ENCODE peak calls at places on chromosomes 2 and 18, in ten cellular contexts. F is esophagus squamous epithelium; E is left lung; X is endothelial cell of umbilical vein; W is fibroblast of lung; Y is IMR-90; S is SJSA1; P is PC-9; J is CD8-positive, alpha-beta memory T cell; L is body of pancreas. A is an unnamed sample. For H3K36me3, the result is how much of the 10 kb centered on the place peaks cover.

GRCh38 chr2:29518988-29519925 is 402.1 kb downstream of the ALK start:
- DNase-seq in F (no peak), P (no peak), Y (peak), J (no peak), L (peak), E (no peak), X (no peak), S (no peak), W (peak), A (peak)

GRCh38 chr18:45962866-45963265 is 4.3 kb downstream of the EPG5 start:
- DNase-seq in J (no peak), F (no peak), W (peak), X (no peak), P (no peak), S (peak), L (no peak), Y (peak), E (no peak), A (no peak)

GRCh38 chr18:28114472-28114871 is 62.5 kb downstream of the CDH2 start:
- DNase-seq in X (peak), J (no peak), E (no peak), S (peak), L (no peak), P (no peak), F (no peak), W (peak), Y (peak), A (no peak)

GRCh38 chr2:166106431-166107015 is 21.3 kb downstream of the SCN1A start:
- DNase-seq in P (no peak), J (no peak), E (no peak), L (no peak), F (no peak), X (peak), S (no peak), Y (peak), W (no peak), A (no peak)

GRCh38 chr2:3022841-3023372 is 354.7 kb downstream of the EIPR1 start:
- DNase-seq in W (no peak), F (no peak), P (no peak), L (no peak), Y (no peak), E (no peak), J (no peak), S (no peak), X (no peak), A (no peak)

GRCh38 chr2:54540194-54540593 is 84.1 kb downstream of the SPTBN1 start:
- DNase-seq in S (no peak), X (no peak), J (no peak), F (no peak), P (no peak), W (no peak), Y (peak), L (no peak), E (no peak), A (no peak)

GRCh38 chr18:69400976-69401474 is 337 bp downstream of the DOK6 start:
- DNase-seq in Y (peak), F (no peak), S (no peak), W (peak), J (no peak), P (no peak), L (peak), E (peak), X (peak), A (peak)

GRCh38 chr18:35610089-35610488 is 28.5 kb downstream of the GALNT1 start:
- DNase-seq in Y (no peak), S (no peak), P (no peak), W (no peak), X (no peak), F (no peak), J (no peak), E (no peak), L (no peak), A (no peak)

GRCh38 chr2:113720167-113720566 is 36.3 kb downstream of the SLC35F5 start:
- DNase-seq in J (no peak), W (peak), E (no peak), F (no peak), L (no peak), S (no peak), Y (peak), P (no peak), X (peak), A (no peak)

GRCh38 chr2:108407864-108408729 is 30.3 kb downstream of the SULT1C4 start:
- DNase-seq in S (peak), Y (peak), P (no peak), J (no peak), E (no peak), F (no peak), W (no peak), L (no peak), X (no peak), A (no peak)

GRCh38 chr2:135840601-135841000 is 3.6 kb upstream of the LCT start:
- DNase-seq in S (peak), Y (no peak), J (no peak), X (peak), W (no peak), P (no peak), E (no peak), L (no peak), F (no peak), A (no peak)

GRCh38 chr2:26757873-26758789 is 6.0 kb upstream of the SLC35F6 start:
- DNase-seq in L (peak), F (no peak), E (no peak), W (peak), X (peak), P (peak), J (no peak), Y (peak), S (peak), A (peak)

GRCh38 chr2:116891191-116891590 is 923.3 kb upstream of the DDX18 start:
- DNase-seq in Y (no peak), J (no peak), P (no peak), E (no peak), W (no peak), L (no peak), X (no peak), F (no peak), S (no peak), A (no peak)

GRCh38 chr18:13539050-13539449 is 187.3 kb downstream of the FAM210A start:
- DNase-seq in J (no peak), L (no peak), E (no peak), F (no peak), S (no peak), W (no peak), Y (no peak), P (no peak), X (no peak), A (no peak)

GRCh38 chr2:10948606-10949230 is 37.0 kb downstream of the KCNF1 start:
- DNase-seq in W (no peak), P (no peak), S (no peak), E (no peak), J (no peak), X (no peak), F (no peak), L (no peak), Y (no peak), A (no peak)

GRCh38 chr2:128423788-128424165 is 105.1 kb upstream of the HS6ST1 start:
- DNase-seq in W (no peak), X (no peak), E (no peak), P (no peak), J (no peak), F (no peak), Y (no peak), L (peak), S (no peak), A (no peak)

GRCh38 chr2:30584116-30584515 is 137.1 kb downstream of the LCLAT1 start:
- DNase-seq in F (no peak), E (no peak), W (no peak), J (no peak), X (no peak), L (no peak), S (no peak), P (no peak), Y (no peak), A (no peak)

GRCh38 chr2:132669854-132670103 is 226 bp downstream of the LYPD1 start:
- DNase-seq in S (no peak), F (no peak), X (no peak), W (no peak), Y (no peak), P (peak), J (no peak), E (no peak), L (peak), A (no peak)

GRCh38 chr2:26184555-26185303 is 11.8 kb downstream of the GAREM2 start:
- DNase-seq in Y (peak), S (no peak), F (no peak), P (peak), J (peak), L (peak), X (peak), E (peak), W (no peak), A (no peak)

GRCh38 chr2:113324684-113325160 is 46.0 kb upstream of the PAX8 start:
- DNase-seq in L (peak), W (peak), P (peak), E (peak), X (peak), J (no peak), F (no peak), S (peak), Y (peak), A (peak)

GRCh38 chr2:25920326-25920725 is 42.0 kb upstream of the ASXL2 start:
- DNase-seq in P (no peak), J (no peak), L (no peak), F (no peak), X (no peak), Y (peak), E (no peak), W (no peak), S (peak), A (peak)

GRCh38 chr2:33406622-33407021 is 69.8 kb upstream of the RASGRP3 start:
- DNase-seq in L (no peak), F (no peak), S (no peak), E (no peak), W (peak), X (no peak), Y (no peak), J (no peak), P (no peak), A (no peak)

GRCh38 chr2:173359231-173359630 is 4.6 kb downstream of the CDCA7 start:
- DNase-seq in P (no peak), J (no peak), L (no peak), Y (peak), X (no peak), W (peak), F (no peak), E (no peak), S (no peak), A (peak)

DNA sequence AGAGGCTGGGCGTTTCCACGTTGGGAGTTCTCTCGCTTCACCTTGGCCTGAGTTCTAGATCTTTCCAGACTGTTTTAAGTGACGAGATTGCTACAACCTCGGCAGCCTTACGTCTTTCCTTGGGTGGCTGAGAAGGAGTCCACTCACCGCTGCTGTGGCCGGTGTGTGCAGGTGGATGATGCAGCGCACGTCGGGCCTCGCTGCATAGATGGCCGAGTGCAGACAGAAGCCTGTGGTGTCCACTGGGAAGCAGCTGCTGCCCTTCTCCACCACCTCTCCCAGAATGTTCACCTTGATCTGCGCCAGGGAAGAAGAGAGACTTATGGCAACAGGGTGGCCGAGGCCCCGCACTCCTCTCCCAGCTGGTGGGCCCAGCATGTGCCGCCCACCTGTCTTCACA is 75.7 kb downstream of the ADD2 start:
- DNase-seq in P (no peak), J (no peak), F (no peak), E (no peak), L (no peak), W (no peak), X (no peak), S (no peak), Y (no peak), A (no peak)
- H3K36me3 ChIP-seq in P (under half), J (under half), F (under half), E (under half), L (under half), W (under half), X (under half), S (under half), Y (under half), A (under half)

GRCh38 chr18:30632058-30632718 is 410.4 kb downstream of the DSC3 start:
- DNase-seq in Y (no peak), F (no peak), J (no peak), X (no peak), L (no peak), E (peak), S (no peak), P (no peak), W (no peak), A (no peak)
- H3K4me3 ChIP-seq in Y (no peak), F (no peak), J (no peak), X (no peak), L (no peak), E (no peak), S (no peak), P (no peak), W (no peak), A (no peak)

DNA sequence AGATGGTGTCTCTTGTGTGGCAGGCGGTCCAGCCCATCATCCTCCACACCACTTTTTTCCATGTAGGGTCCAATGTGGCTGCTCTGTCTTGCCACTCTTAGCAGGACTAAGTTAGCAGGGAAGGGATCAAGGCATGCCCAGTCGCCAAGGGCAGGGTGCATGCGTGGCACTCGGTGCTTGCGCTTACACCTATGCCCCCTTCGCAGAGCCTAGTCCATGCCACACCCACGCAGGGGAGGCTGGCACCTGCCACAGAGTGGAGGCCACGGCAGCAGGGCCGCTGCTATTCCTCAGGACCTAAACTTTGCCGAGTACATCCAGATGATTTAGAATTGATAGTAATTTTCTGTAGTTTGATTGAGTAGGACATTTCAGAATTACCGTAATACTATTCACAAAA is 59.5 kb downstream of the RALBP1 start:
- DNase-seq in F (no peak), J (no peak), W (no peak), E (no peak), S (no peak), P (no peak), L (no peak), X (no peak), Y (no peak), A (no peak)
- H3K36me3 ChIP-seq in F (under half), J (under half), W (under half), E (half or more), S (half or more), P (under half), L (under half), X (under half), Y (under half), A (under half)

GRCh38 chr2:121722479-121722878 is 14.2 kb downstream of the NIFK start:
- DNase-seq in Y (peak), W (peak), E (no peak), L (no peak), F (no peak), P (no peak), X (no peak), S (peak), J (no peak), A (peak)
- H3K4me3 ChIP-seq in Y (no peak), W (no peak), E (no peak), L (no peak), F (no peak), P (no peak), X (no peak), S (no peak), J (no peak), A (no peak)

DNA sequence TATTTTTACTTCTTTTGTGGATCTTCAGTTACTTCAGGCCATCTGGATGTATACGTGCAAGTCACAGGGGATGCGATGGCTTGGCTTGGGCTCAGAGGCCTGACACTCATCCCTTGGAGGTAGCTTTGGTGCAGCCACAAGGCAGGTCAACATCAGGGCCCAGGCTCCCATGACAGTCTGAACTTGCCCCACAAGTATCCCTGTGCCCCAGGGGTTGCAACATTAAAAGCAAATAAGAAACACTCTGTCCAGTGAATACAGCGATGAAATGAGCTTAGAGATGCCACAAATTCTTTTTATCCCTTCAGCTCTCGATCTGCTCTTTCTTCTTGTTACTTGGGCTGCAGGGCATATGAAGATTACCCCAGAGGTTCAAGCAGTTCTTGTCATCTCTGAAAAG is 13.0 kb upstream of the CXCR1 start:
- DNase-seq in E (no peak), F (no peak), L (no peak), S (no peak), P (no peak), Y (no peak), J (no peak), W (no peak), X (no peak), A (no peak)
- H3K36me3 ChIP-seq in E (under half), F (under half), L (under half), S (under half), P (under half), Y (under half), J (under half), W (under half), X (under half), A (under half)

GRCh38 chr2:38076250-38076709 is 329 bp upstream of the CYP1B1 start:
- DNase-seq in E (peak), F (peak), J (no peak), W (peak), S (peak), Y (peak), X (peak), L (peak), P (no peak), A (peak)

GRCh38 chr2:38075436-38076249 is at the start of gene CYP1B1:
- DNase-seq in W (peak), X (no peak), P (no peak), J (no peak), F (no peak), L (no peak), Y (no peak), E (peak), S (no peak), A (no peak)

GRCh38 chr2:38073211-38074005 is 2.5 kb downstream of the CYP1B1 start:
- DNase-seq in F (no peak), L (no peak), Y (no peak), X (no peak), J (no peak), P (peak), S (no peak), W (peak), E (peak), A (peak)

GRCh38 chr2:38074775-38075435 is 1.0 kb downstream of the CYP1B1 start:
- DNase-seq in S (no peak), F (no peak), P (peak), J (no peak), L (no peak), E (peak), Y (no peak), X (peak), W (peak), A (peak)

DNA sequence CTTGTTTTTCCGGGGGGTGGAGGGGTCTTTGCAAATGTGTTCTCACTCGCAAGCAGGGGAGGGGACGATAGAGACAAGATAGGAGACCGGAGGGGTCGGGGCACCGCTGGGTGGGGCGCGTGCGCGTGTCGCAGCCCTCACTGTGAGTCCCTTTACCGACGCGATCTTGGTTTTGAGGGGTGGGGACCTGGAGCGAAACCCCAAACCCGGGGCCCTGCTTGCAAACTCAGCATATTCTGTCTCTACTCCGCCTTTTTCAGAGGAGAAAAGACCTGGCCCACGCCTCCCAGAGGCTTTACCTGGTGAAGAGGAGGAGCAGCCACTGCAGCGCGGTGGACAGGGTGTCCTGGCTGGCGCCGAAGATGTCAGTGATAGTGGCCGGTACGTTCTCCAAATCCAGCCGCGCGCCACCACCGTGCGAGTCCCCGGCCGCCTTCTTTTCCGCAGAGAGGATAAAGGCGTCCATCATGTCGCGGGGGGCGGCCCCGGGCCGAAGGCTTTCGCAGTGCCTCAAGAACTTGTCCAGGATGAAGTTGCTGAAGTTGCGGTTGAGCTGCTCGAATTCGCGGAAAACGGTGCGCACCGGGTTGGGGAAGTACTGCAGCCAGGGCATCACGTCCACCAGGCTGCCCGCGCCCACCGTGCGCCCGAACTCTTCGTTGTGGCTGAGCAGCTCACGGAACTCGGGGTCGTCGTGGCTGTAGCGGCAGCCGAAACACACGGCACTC is 1.7 kb downstream of the CYP1B1 start:
- DNase-seq in S (no peak), J (no peak), P (peak), Y (no peak), L (no peak), W (peak), X (no peak), F (no peak), E (peak), A (peak)
- H3K4me3 ChIP-seq in S (no peak), J (no peak), P (peak), Y (no peak), L (no peak), W (peak), X (no peak), F (peak), E (peak), A (peak)

DNA sequence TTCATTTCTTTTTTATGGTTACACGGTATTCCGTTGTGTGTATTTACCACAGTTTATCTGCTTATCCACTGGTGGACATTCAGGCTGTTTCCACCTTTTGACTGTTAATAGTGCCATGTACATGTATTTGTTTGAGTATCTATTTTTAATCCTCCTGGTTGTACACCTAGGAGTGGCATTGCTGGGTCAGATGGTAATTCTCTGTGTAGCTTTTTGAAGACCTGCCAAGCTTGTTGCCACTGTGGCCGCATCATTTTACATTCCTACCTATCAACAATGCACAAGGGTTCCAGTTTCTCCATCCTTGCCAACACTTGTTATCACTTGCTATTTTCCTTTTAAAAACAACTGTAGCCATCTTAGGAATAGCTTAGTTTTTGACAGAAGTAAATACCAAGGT is 13.3 kb downstream of the MPHOSPH10 start:
- DNase-seq in L (no peak), Y (no peak), J (no peak), F (no peak), W (no peak), X (no peak), E (no peak), P (no peak), S (no peak), A (no peak)
- H3K36me3 ChIP-seq in L (half or more), Y (half or more), J (half or more), F (half or more), W (under half), X (under half), E (half or more), P (under half), S (half or more), A (half or more)

A was measured in MG63.